ENCODE peak calls at places on chromosome 13, in four cellular contexts. One of them, this sample, is unnamed. For H3K9me3, the result is how much of the 10 kb centered on the place peaks cover.

GRCh38 chr13:107124129-107124718 is 556.3 kb upstream of the ARGLU1 start:
- DNase-seq in H1: no peak
- DNase-seq in trophoblast cell: no peak
- DNase-seq in mesenchymal stem cell: peak
- DNase-seq in this sample: peak

GRCh38 chr13:98717256-98717655 is 35.2 kb downstream of the SLC15A1 start:
- DNase-seq in H1: no peak
- DNase-seq in trophoblast cell: no peak
- DNase-seq in mesenchymal stem cell: no peak
- DNase-seq in this sample: no peak

GRCh38 chr13:27482996-27483395 is 32.6 kb upstream of the MTIF3 start:
- DNase-seq in H1: no peak
- DNase-seq in trophoblast cell: peak
- DNase-seq in mesenchymal stem cell: no peak
- DNase-seq in this sample: no peak

GRCh38 chr13:26299168-26299788 is 45.3 kb downstream of the CDK8 start:
- DNase-seq in H1: no peak
- DNase-seq in trophoblast cell: no peak
- DNase-seq in mesenchymal stem cell: no peak
- DNase-seq in this sample: no peak

GRCh38 chr13:109870281-109871017 is 84.1 kb upstream of the IRS2 start:
- DNase-seq in H1: no peak
- DNase-seq in trophoblast cell: peak
- DNase-seq in mesenchymal stem cell: no peak
- DNase-seq in this sample: no peak

GRCh38 chr13:41244555-41244954 is 18.8 kb downstream of the MTRF1 start:
- DNase-seq in H1: no peak
- DNase-seq in trophoblast cell: peak
- DNase-seq in mesenchymal stem cell: no peak
- DNase-seq in this sample: no peak

GRCh38 chr13:33932765-33933406 is 114.9 kb downstream of the RFC3 start:
- DNase-seq in H1: no peak
- DNase-seq in trophoblast cell: no peak
- DNase-seq in mesenchymal stem cell: no peak
- DNase-seq in this sample: no peak

GRCh38 chr13:23741879-23742510 is 147.2 kb downstream of the MIPEP start:
- DNase-seq in H1: peak
- DNase-seq in trophoblast cell: no peak
- DNase-seq in mesenchymal stem cell: no peak
- DNase-seq in this sample: peak

GRCh38 chr13:26710166-26710565 is 50.4 kb downstream of the GPR12 start:
- DNase-seq in H1: no peak
- DNase-seq in trophoblast cell: no peak
- DNase-seq in mesenchymal stem cell: no peak
- DNase-seq in this sample: no peak

GRCh38 chr13:107790360-107790759 is 425.0 kb downstream of the LIG4 start:
- DNase-seq in H1: no peak
- DNase-seq in trophoblast cell: no peak
- DNase-seq in mesenchymal stem cell: no peak
- DNase-seq in this sample: no peak

GRCh38 chr13:104949840-104950805 is 1585.3 kb downstream of the EFNB2 start:
- DNase-seq in H1: no peak
- DNase-seq in trophoblast cell: no peak
- DNase-seq in mesenchymal stem cell: peak
- DNase-seq in this sample: no peak

GRCh38 chr13:25977216-25977615 is 74.6 kb downstream of the SHISA2 start:
- DNase-seq in H1: peak
- DNase-seq in trophoblast cell: no peak
- DNase-seq in mesenchymal stem cell: no peak
- DNase-seq in this sample: no peak

DNA sequence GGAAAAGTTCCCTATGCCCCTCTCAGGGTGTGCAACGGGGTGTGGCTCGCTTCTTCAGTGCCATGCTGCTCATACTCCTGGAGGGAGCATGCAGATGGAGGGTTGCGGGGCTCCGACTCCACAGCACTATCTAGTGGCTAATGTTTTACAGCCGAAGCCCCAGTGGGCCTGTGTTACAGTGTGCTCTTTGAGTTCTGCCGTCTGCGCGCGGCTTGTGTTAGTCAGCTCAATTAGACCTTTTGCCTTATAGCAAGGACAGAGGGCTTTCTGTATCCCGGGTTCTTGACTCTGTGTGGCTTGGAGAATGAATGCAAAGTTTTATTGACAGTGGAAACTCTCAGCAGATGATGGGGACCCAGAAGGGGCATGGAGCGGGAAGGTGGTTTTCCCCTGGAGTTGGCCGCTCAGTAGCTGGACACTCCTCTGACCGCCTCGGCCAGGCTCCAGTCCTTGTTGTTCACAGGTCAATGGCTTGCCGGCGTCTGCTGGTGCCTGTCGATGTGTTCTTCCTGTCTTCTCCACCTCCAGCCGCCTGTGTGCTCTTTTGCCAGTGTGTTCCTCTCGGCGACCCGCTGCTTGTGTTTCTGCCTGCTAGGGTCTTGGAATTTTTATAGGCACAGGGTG is 383.4 kb downstream of the LMO7 start:
- DNase-seq in H1: peak
- DNase-seq in trophoblast cell: peak
- DNase-seq in mesenchymal stem cell: no peak
- DNase-seq in this sample: no peak
- H3K4me3 ChIP-seq in H1: no peak
- H3K4me3 ChIP-seq in trophoblast cell: no peak
- H3K4me3 ChIP-seq in mesenchymal stem cell: no peak
- H3K4me3 ChIP-seq in this sample: no peak

GRCh38 chr13:112943309-112944125 is 25.5 kb upstream of the MCF2L start:
- DNase-seq in H1: no peak
- DNase-seq in trophoblast cell: no peak
- DNase-seq in mesenchymal stem cell: peak
- DNase-seq in this sample: peak
- H2BK12ac ChIP-seq in H1: no peak
- H2BK12ac ChIP-seq in trophoblast cell: no peak
- H2BK12ac ChIP-seq in mesenchymal stem cell: no peak
- H2BK12ac ChIP-seq in this sample: peak

GRCh38 chr13:59446391-59446790 is 717.3 kb downstream of the DIAPH3 start:
- DNase-seq in H1: no peak
- DNase-seq in trophoblast cell: no peak
- DNase-seq in mesenchymal stem cell: no peak
- DNase-seq in this sample: no peak
- H3K9me3 ChIP-seq in H1: under half
- H3K9me3 ChIP-seq in trophoblast cell: under half
- H3K9me3 ChIP-seq in mesenchymal stem cell: under half
- H3K9me3 ChIP-seq in this sample: under half

GRCh38 chr13:30698023-30698422 is 37.3 kb upstream of the ALOX5AP start:
- DNase-seq in H1: no peak
- DNase-seq in trophoblast cell: no peak
- DNase-seq in mesenchymal stem cell: no peak
- DNase-seq in this sample: no peak

GRCh38 chr13:30696278-30697176 is 38.8 kb upstream of the ALOX5AP start:
- DNase-seq in H1: no peak
- DNase-seq in trophoblast cell: no peak
- DNase-seq in mesenchymal stem cell: peak
- DNase-seq in this sample: no peak

GRCh38 chr13:30700364-30700763 is 35.0 kb upstream of the ALOX5AP start:
- DNase-seq in H1: no peak
- DNase-seq in trophoblast cell: no peak
- DNase-seq in mesenchymal stem cell: no peak
- DNase-seq in this sample: no peak

GRCh38 chr13:30698488-30699005 is 36.8 kb upstream of the ALOX5AP start:
- DNase-seq in H1: no peak
- DNase-seq in trophoblast cell: no peak
- DNase-seq in mesenchymal stem cell: no peak
- DNase-seq in this sample: no peak

GRCh38 chr13:30697177-30697953 is 38.0 kb upstream of the ALOX5AP start:
- DNase-seq in H1: no peak
- DNase-seq in trophoblast cell: no peak
- DNase-seq in mesenchymal stem cell: no peak
- DNase-seq in this sample: no peak
- H3K4me3 ChIP-seq in H1: no peak
- H3K4me3 ChIP-seq in trophoblast cell: no peak
- H3K4me3 ChIP-seq in mesenchymal stem cell: no peak
- H3K4me3 ChIP-seq in this sample: no peak

GRCh38 chr13:110923086-110923485 is 8.2 kb upstream of the ANKRD10 start:
- DNase-seq in H1: no peak
- DNase-seq in trophoblast cell: no peak
- DNase-seq in mesenchymal stem cell: no peak
- DNase-seq in this sample: no peak

GRCh38 chr13:110921209-110921608 is 6.3 kb upstream of the ANKRD10 start:
- DNase-seq in H1: no peak
- DNase-seq in trophoblast cell: no peak
- DNase-seq in mesenchymal stem cell: no peak
- DNase-seq in this sample: no peak

GRCh38 chr13:110920038-110920437 is 5.2 kb upstream of the ANKRD10 start:
- DNase-seq in H1: no peak
- DNase-seq in trophoblast cell: no peak
- DNase-seq in mesenchymal stem cell: no peak
- DNase-seq in this sample: no peak

GRCh38 chr13:110922506-110922905 is 7.6 kb upstream of the ANKRD10 start:
- DNase-seq in H1: no peak
- DNase-seq in trophoblast cell: no peak
- DNase-seq in mesenchymal stem cell: no peak
- DNase-seq in this sample: no peak

GRCh38 chr13:110921695-110922094 is 6.8 kb upstream of the ANKRD10 start:
- DNase-seq in H1: no peak
- DNase-seq in trophoblast cell: no peak
- DNase-seq in mesenchymal stem cell: no peak
- DNase-seq in this sample: no peak
- H2BK12ac ChIP-seq in H1: no peak
- H2BK12ac ChIP-seq in trophoblast cell: no peak
- H2BK12ac ChIP-seq in mesenchymal stem cell: no peak
- H2BK12ac ChIP-seq in this sample: no peak

This sample was measured in neuronal stem cell.